ENCODE peak calls at places on chromosome 7, in six cellular contexts. E is NCI-H226, P is T-cell, Y is smooth muscle cell of the brain vasculature, R is astrocyte, M is SHP77 treated with DMSO at 0.1 percent for 48 hours. C is an unnamed sample.
A peak's percentile ranks its signal among the peaks of the same experiment; 100 is the strongest.

GRCh38 chr7:41163991-41164390 is 538.9 kb downstream of the INHBA start:
- DNase-seq in Y (no peak), R (no peak), P (no peak), E (no peak), M (no peak), C (no peak)

GRCh38 chr7:29038463-29038862 is 80.3 kb upstream of the TRIL start:
- DNase-seq in Y (no peak), M (no peak), P (no peak), R (peak; percentile 68), E (no peak), C (no peak)

GRCh38 chr7:158109364-158110033 is 478.1 kb downstream of the PTPRN2 start:
- DNase-seq in P (no peak), M (no peak), R (no peak), Y (no peak), E (no peak), C (no peak)

GRCh38 chr7:44639701-44640321 is 33.4 kb downstream of the OGDH start:
- DNase-seq in E (peak; percentile 98), Y (peak; percentile 57), M (no peak), P (no peak), R (peak; percentile 91), C (no peak)

GRCh38 chr7:75639893-75640600 is 98.7 kb downstream of the HIP1 start:
- DNase-seq in Y (no peak), M (no peak), E (no peak), P (no peak), R (no peak), C (no peak)

GRCh38 chr7:1531263-1531978 is 919 bp downstream of the MAFK start:
- DNase-seq in Y (no peak), M (no peak), P (peak; percentile 39), E (no peak), R (no peak), C (peak; percentile 56)

GRCh38 chr7:25031432-25031831 is 51.5 kb upstream of the OSBPL3 start:
- DNase-seq in M (no peak), P (no peak), Y (no peak), E (no peak), R (no peak), C (no peak)

GRCh38 chr7:3575753-3576531 is 274.9 kb downstream of the SDK1 start:
- DNase-seq in R (no peak), Y (no peak), M (no peak), P (no peak), E (no peak), C (no peak)

GRCh38 chr7:94763268-94763667 is 107.3 kb upstream of the SGCE start:
- DNase-seq in E (no peak), R (no peak), Y (peak; percentile 13), P (no peak), M (no peak), C (no peak)

GRCh38 chr7:85014936-85015335 is 171.9 kb downstream of the SEMA3D start:
- DNase-seq in R (no peak), E (no peak), Y (no peak), M (no peak), P (no peak), C (no peak)

GRCh38 chr7:41886257-41886905 is 183.5 kb upstream of the INHBA start:
- DNase-seq in R (peak; percentile 96), P (no peak), M (no peak), Y (peak; percentile 94), E (peak; percentile 92), C (peak; percentile 75)

GRCh38 chr7:90430614-90431445 is 27.6 kb downstream of the CLDN12 start:
- DNase-seq in M (no peak), R (no peak), Y (no peak), P (no peak), E (no peak), C (no peak)

GRCh38 chr7:1671876-1672451 is 1.9 kb downstream of the ELFN1 start:
- DNase-seq in Y (no peak), E (no peak), M (no peak), P (no peak), R (no peak), C (peak; percentile 38)

GRCh38 chr7:6251653-6252052 is 20.8 kb downstream of the CYTH3 start:
- DNase-seq in R (peak; percentile 56), P (no peak), M (no peak), E (no peak), Y (no peak), C (no peak)

GRCh38 chr7:79182283-79182682 is 271.2 kb downstream of the MAGI2 start:
- DNase-seq in M (no peak), R (peak; percentile 89), Y (peak; percentile 23), E (peak; percentile 87), P (no peak), C (no peak)

GRCh38 chr7:127865466-127865865 is 165.8 kb downstream of the LRRC4 start:
- DNase-seq in E (peak; percentile 88), M (no peak), P (no peak), R (peak; percentile 62), Y (no peak), C (no peak)

GRCh38 chr7:123867220-123867619 is 22.3 kb downstream of the HYAL4 start:
- DNase-seq in Y (no peak), E (no peak), R (no peak), P (no peak), M (no peak), C (peak; percentile 56)

GRCh38 chr7:95545007-95545615 is 51.2 kb downstream of the PDK4 start:
- DNase-seq in R (peak; percentile 47), Y (peak; percentile 32), E (peak; percentile 33), P (no peak), M (peak; percentile 17), C (no peak)

GRCh38 chr7:44153948-44154335 is 12.8 kb upstream of the MYL7 start:
- DNase-seq in E (no peak), R (no peak), M (no peak), Y (no peak), P (no peak), C (no peak)

GRCh38 chr7:158500651-158501052 is 87.0 kb downstream of the PTPRN2 start:
- DNase-seq in R (no peak), M (no peak), P (no peak), Y (no peak), E (no peak), C (no peak)

GRCh38 chr7:132580717-132581285 is 4.5 kb upstream of the PLXNA4 start:
- DNase-seq in R (peak; percentile 53), M (peak; percentile 27), P (peak; percentile 66), E (peak; percentile 21), Y (peak; percentile 57), C (peak; percentile 58)

GRCh38 chr7:114923403-114923713 is 1.5 kb downstream of the MDFIC start:
- DNase-seq in M (no peak), P (no peak), Y (no peak), R (no peak), E (no peak), C (no peak)

GRCh38 chr7:10780400-10780747 is 193.3 kb upstream of the PHF14 start:
- DNase-seq in R (no peak), P (no peak), Y (no peak), M (no peak), E (no peak), C (no peak)

GRCh38 chr7:4929005-4929404 is 30.0 kb downstream of the MMD2 start:
- DNase-seq in P (no peak), R (no peak), Y (no peak), E (no peak), M (no peak), C (no peak)

GRCh38 chr7:1883834-1884582 is 213.9 kb downstream of the ELFN1 start:
- DNase-seq in M (no peak), E (no peak), P (no peak), Y (no peak), R (no peak), C (no peak)

GRCh38 chr7:82164813-82165212 is 278.8 kb downstream of the CACNA2D1 start:
- DNase-seq in P (no peak), Y (no peak), E (peak; percentile 31), R (peak; percentile 73), M (peak; percentile 79), C (no peak)